ENCODE peak calls at places on chromosome 3, in ten cellular contexts. E, X, G, N, W, D, S, C, P and V are unnamed samples.

GRCh38 chr3:123521179-123521969 is 63.5 kb downstream of the HACD2 start:
- DNase-seq in E (peak), X (no peak), G (no peak), N (no peak), W (peak), D (no peak), S (no peak), C (peak), P (no peak), V (no peak)

GRCh38 chr3:30655187-30655812 is 48.9 kb downstream of the TGFBR2 start:
- DNase-seq in E (no peak), X (no peak), G (no peak), N (no peak), W (no peak), D (no peak), S (no peak), C (peak), P (no peak), V (no peak)

GRCh38 chr3:23800731-23801130 is 5.0 kb upstream of the UBE2E1 start:
- DNase-seq in E (no peak), X (no peak), G (no peak), N (no peak), W (no peak), D (no peak), S (no peak), C (peak), P (no peak), V (no peak)

GRCh38 chr3:48851407-48851806 is 3.7 kb upstream of the PRKAR2A start:
- DNase-seq in E (no peak), X (no peak), G (peak), N (no peak), W (no peak), D (no peak), S (no peak), C (peak), P (peak), V (no peak)

GRCh38 chr3:178289544-178290160 is 246.6 kb upstream of the KCNMB2 start:
- DNase-seq in E (no peak), X (no peak), G (no peak), N (no peak), W (no peak), D (no peak), S (no peak), C (peak), P (no peak), V (no peak)

GRCh38 chr3:127847236-127847720 is 25.0 kb upstream of the MGLL start:
- DNase-seq in E (no peak), X (no peak), G (no peak), N (no peak), W (no peak), D (no peak), S (no peak), C (no peak), P (no peak), V (no peak)

GRCh38 chr3:31688847-31689246 is 156.1 kb downstream of the STT3B start:
- DNase-seq in E (no peak), X (no peak), G (no peak), N (no peak), W (no peak), D (no peak), S (no peak), C (no peak), P (no peak), V (no peak)

GRCh38 chr3:30286007-30286669 is 320.3 kb upstream of the TGFBR2 start:
- DNase-seq in E (peak), X (no peak), G (no peak), N (peak), W (peak), D (no peak), S (peak), C (peak), P (peak), V (peak)

GRCh38 chr3:23051240-23052140 is 151.6 kb upstream of the UBE2E2 start:
- DNase-seq in E (no peak), X (no peak), G (no peak), N (no peak), W (no peak), D (no peak), S (no peak), C (no peak), P (no peak), V (no peak)

GRCh38 chr3:8996681-8997121 is 33.4 kb upstream of the RAD18 start:
- DNase-seq in E (no peak), X (no peak), G (peak), N (peak), W (no peak), D (no peak), S (no peak), C (peak), P (peak), V (no peak)

GRCh38 chr3:50405249-50405648 is 45.9 kb upstream of the TMEM115 start:
- DNase-seq in E (peak), X (peak), G (peak), N (no peak), W (peak), D (no peak), S (no peak), C (peak), P (no peak), V (no peak)

GRCh38 chr3:168096210-168096795 is 579 bp upstream of the GOLIM4 start:
- DNase-seq in E (peak), X (no peak), G (peak), N (no peak), W (peak), D (no peak), S (peak), C (peak), P (peak), V (no peak)

GRCh38 chr3:11379238-11379823 is 107.1 kb downstream of the ATG7 start:
- DNase-seq in E (peak), X (no peak), G (peak), N (no peak), W (peak), D (no peak), S (no peak), C (peak), P (no peak), V (no peak)

GRCh38 chr3:55489804-55490132 is 2.7 kb upstream of the WNT5A start:
- DNase-seq in E (no peak), X (no peak), G (peak), N (no peak), W (no peak), D (no peak), S (peak), C (no peak), P (no peak), V (no peak)

GRCh38 chr3:53109822-53110771 is 20.1 kb downstream of the RFT1 start:
- DNase-seq in E (peak), X (peak), G (no peak), N (no peak), W (peak), D (no peak), S (peak), C (peak), P (peak), V (no peak)

GRCh38 chr3:100662113-100662823 is 47.0 kb upstream of the TFG start:
- DNase-seq in E (no peak), X (no peak), G (no peak), N (no peak), W (peak), D (no peak), S (no peak), C (peak), P (no peak), V (no peak)

GRCh38 chr3:45950686-45951600 is 7.7 kb downstream of the CXCR6 start:
- DNase-seq in E (no peak), X (no peak), G (no peak), N (no peak), W (no peak), D (no peak), S (no peak), C (no peak), P (peak), V (no peak)

GRCh38 chr3:65500398-65501306 is 538.1 kb downstream of the MAGI1 start:
- DNase-seq in E (no peak), X (no peak), G (no peak), N (no peak), W (no peak), D (no peak), S (no peak), C (no peak), P (no peak), V (no peak)

GRCh38 chr3:183503738-183504137 is 51.8 kb downstream of the KLHL6 start:
- DNase-seq in E (no peak), X (no peak), G (no peak), N (no peak), W (no peak), D (no peak), S (no peak), C (no peak), P (peak), V (no peak)
- TF ChIP-seq CTCF in E (no peak), X (no peak), G (no peak), N (no peak), W (no peak), D (no peak), S (no peak), C (no peak), P (no peak), V (no peak)

GRCh38 chr3:141228385-141228784 is 3.2 kb upstream of the PXYLP1 start:
- DNase-seq in E (no peak), X (no peak), G (no peak), N (no peak), W (no peak), D (no peak), S (no peak), C (no peak), P (no peak), V (no peak)
- TF ChIP-seq CTCF in E (no peak), X (no peak), G (no peak), N (no peak), W (no peak), D (no peak), S (no peak), C (no peak), P (no peak), V (no peak)

DNA sequence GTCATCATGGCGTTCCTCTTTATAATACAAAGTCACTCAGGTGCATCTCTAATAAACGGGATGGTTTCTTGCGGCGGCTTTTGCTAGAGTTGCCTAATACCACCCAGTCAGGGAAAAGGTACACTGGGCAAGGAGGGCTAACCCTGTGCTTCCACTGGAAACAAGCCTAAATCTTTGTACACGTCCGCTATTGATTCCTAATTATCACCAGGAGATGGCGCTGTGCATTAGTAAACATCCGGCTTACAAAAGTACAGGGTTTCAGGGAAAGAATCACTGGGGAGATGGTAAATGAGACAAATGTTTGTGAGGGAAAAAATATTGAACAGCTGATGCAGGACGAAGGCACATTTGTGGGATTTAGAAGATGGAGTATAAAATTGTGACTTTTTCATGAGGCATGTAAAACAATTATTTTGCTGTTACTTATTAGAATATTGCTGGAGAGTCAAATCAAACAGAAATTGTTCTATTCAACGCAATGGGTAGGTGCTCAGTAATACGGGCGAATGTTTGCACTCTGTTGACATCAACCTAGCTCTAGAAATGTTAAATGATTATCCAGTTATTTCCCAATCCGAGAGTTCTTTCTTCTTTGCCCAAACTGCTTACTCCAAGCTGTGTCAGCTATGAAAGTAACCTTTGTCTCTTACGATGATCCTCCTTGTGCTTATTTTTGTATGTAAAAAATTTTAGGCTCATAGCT is 50.6 kb downstream of the GMNC start:
- DNase-seq in E (peak), X (peak), G (peak), N (no peak), W (peak), D (no peak), S (no peak), C (peak), P (no peak), V (no peak)
- TF ChIP-seq CTCF in E (peak), X (peak), G (peak), N (no peak), W (peak), D (peak), S (peak), C (peak), P (no peak), V (peak)

GRCh38 chr3:104458657-104459056 is 908.1 kb upstream of the ALCAM start:
- DNase-seq in E (no peak), X (no peak), G (no peak), N (no peak), W (no peak), D (no peak), S (no peak), C (no peak), P (no peak), V (no peak)
- TF ChIP-seq CTCF in E (no peak), X (no peak), G (no peak), N (no peak), W (no peak), D (no peak), S (no peak), C (no peak), P (no peak), V (no peak)

DNA sequence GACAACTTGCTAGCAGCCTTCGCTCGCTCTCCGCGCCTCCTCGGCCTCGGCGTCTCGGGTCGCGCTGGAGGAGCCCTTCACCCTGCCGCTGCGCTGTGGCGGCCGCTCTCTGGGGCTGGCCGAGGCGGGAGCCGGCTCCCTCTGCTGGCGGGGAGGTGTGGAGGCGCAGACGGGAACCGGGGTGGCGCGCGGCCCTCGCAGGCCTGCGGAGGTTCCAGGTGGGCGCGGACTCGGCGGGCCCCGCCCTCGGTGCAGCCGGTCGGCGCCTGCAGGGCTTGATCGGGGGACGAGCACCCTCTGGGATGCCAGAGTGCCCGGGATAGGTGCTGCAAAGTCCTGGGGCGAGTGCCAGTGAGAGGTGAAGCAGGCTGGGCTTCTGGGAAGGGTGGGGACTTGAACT is 989.9 kb downstream of the ROBO2 start:
- DNase-seq in E (no peak), X (no peak), G (peak), N (no peak), W (no peak), D (no peak), S (no peak), C (no peak), P (no peak), V (no peak)
- TF ChIP-seq CTCF in E (no peak), X (no peak), G (no peak), N (no peak), W (no peak), D (no peak), S (no peak), C (no peak), P (no peak), V (no peak)

DNA sequence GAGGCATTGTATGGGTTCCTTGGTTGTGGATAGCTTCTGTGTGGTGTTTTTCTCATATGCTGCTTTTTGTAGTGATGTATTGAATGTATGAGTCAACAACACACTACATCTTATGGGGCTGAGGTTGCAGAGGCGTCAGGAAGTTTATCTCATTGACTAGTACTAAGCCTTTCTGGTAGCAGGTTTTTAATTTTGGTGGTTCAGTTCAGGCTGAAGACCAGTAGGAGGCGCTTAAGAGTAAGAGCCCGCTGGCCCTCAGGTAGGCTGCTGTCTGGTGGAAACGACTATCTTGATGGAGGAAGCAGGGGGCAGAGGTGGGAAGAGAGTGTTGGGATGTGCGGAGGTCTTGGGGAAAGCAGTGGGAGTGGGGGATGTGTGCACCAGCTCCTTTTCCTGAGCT is 62.4 kb downstream of the RTP4 start:
- DNase-seq in E (no peak), X (no peak), G (no peak), N (no peak), W (no peak), D (no peak), S (no peak), C (no peak), P (no peak), V (no peak)
- TF ChIP-seq CTCF in E (no peak), X (no peak), G (no peak), N (no peak), W (no peak), D (no peak), S (no peak), C (peak), P (no peak), V (no peak)

GRCh38 chr3:188746291-188746783 is 425.4 kb upstream of the TPRG1 start:
- DNase-seq in E (no peak), X (no peak), G (no peak), N (no peak), W (no peak), D (no peak), S (no peak), C (no peak), P (no peak), V (no peak)

GRCh38 chr3:188747487-188747886 is 424.3 kb upstream of the TPRG1 start:
- DNase-seq in E (no peak), X (no peak), G (no peak), N (no peak), W (no peak), D (no peak), S (no peak), C (peak), P (no peak), V (no peak)

GRCh38 chr3:188745031-188745430 is 426.7 kb upstream of the TPRG1 start:
- DNase-seq in E (no peak), X (no peak), G (no peak), N (no peak), W (no peak), D (no peak), S (no peak), C (no peak), P (no peak), V (no peak)

GRCh38 chr3:188742755-188743549 is 428.8 kb upstream of the TPRG1 start:
- DNase-seq in E (no peak), X (no peak), G (no peak), N (no peak), W (no peak), D (no peak), S (no peak), C (no peak), P (no peak), V (no peak)

GRCh38 chr3:188744166-188744565 is 427.6 kb upstream of the TPRG1 start:
- DNase-seq in E (no peak), X (no peak), G (no peak), N (no peak), W (no peak), D (no peak), S (no peak), C (no peak), P (no peak), V (no peak)
- TF ChIP-seq CTCF in E (no peak), X (no peak), G (no peak), N (no peak), W (no peak), D (no peak), S (no peak), C (no peak), P (no peak), V (no peak)